ENCODE peak calls at places on chromosome 17, in ten cellular contexts. One of them, this sample, is unnamed.

GRCh38 chr17:43549496-43549895 is 3.4 kb upstream of the ETV4 start:
- DNase-seq in NCI-H460: no peak
- DNase-seq in head of caudate nucleus: no peak
- DNase-seq in tibial nerve: no peak
- DNase-seq in cardiac muscle cell: no peak
- DNase-seq in EL: no peak
- DNase-seq in GM19239: no peak
- DNase-seq in activated T-cell treated with anti-CD3 and anti-CD28 coated beads for 1 hour: no peak
- DNase-seq in NCI-H345: no peak
- DNase-seq in heart right ventricle: no peak
- DNase-seq in this sample: no peak

GRCh38 chr17:77875051-77875780 is 83.3 kb upstream of the TNRC6C start:
- DNase-seq in tibial nerve: no peak
- DNase-seq in NCI-H345: no peak
- DNase-seq in cardiac muscle cell: no peak
- DNase-seq in head of caudate nucleus: no peak
- DNase-seq in NCI-H460: no peak
- DNase-seq in EL: peak; percentile 82
- DNase-seq in heart right ventricle: no peak
- DNase-seq in activated T-cell treated with anti-CD3 and anti-CD28 coated beads for 1 hour: no peak
- DNase-seq in GM19239: no peak
- DNase-seq in this sample: no peak

GRCh38 chr17:58436805-58437239 is 19.5 kb upstream of the RNF43 start:
- DNase-seq in EL: no peak
- DNase-seq in NCI-H345: no peak
- DNase-seq in NCI-H460: no peak
- DNase-seq in tibial nerve: no peak
- DNase-seq in GM19239: no peak
- DNase-seq in cardiac muscle cell: no peak
- DNase-seq in head of caudate nucleus: no peak
- DNase-seq in heart right ventricle: no peak
- DNase-seq in activated T-cell treated with anti-CD3 and anti-CD28 coated beads for 1 hour: no peak
- DNase-seq in this sample: no peak

GRCh38 chr17:65158081-65158480 is 20.9 kb downstream of the RGS9 start:
- DNase-seq in EL: no peak
- DNase-seq in NCI-H345: no peak
- DNase-seq in heart right ventricle: no peak
- DNase-seq in GM19239: no peak
- DNase-seq in tibial nerve: no peak
- DNase-seq in NCI-H460: no peak
- DNase-seq in activated T-cell treated with anti-CD3 and anti-CD28 coated beads for 1 hour: no peak
- DNase-seq in cardiac muscle cell: no peak
- DNase-seq in head of caudate nucleus: no peak
- DNase-seq in this sample: no peak

GRCh38 chr17:75624714-75625345 is 8.4 kb upstream of the SMIM5 start:
- DNase-seq in cardiac muscle cell: no peak
- DNase-seq in activated T-cell treated with anti-CD3 and anti-CD28 coated beads for 1 hour: no peak
- DNase-seq in head of caudate nucleus: no peak
- DNase-seq in GM19239: no peak
- DNase-seq in tibial nerve: no peak
- DNase-seq in NCI-H460: no peak
- DNase-seq in NCI-H345: no peak
- DNase-seq in EL: no peak
- DNase-seq in heart right ventricle: no peak
- DNase-seq in this sample: no peak

GRCh38 chr17:79192503-79193500 is 118.2 kb downstream of the ENGASE start:
- DNase-seq in head of caudate nucleus: no peak
- DNase-seq in GM19239: no peak
- DNase-seq in NCI-H460: peak; percentile 30
- DNase-seq in heart right ventricle: peak; percentile 26
- DNase-seq in tibial nerve: no peak
- DNase-seq in activated T-cell treated with anti-CD3 and anti-CD28 coated beads for 1 hour: no peak
- DNase-seq in NCI-H345: no peak
- DNase-seq in cardiac muscle cell: peak; percentile 90
- DNase-seq in EL: peak; percentile 25
- DNase-seq in this sample: no peak

GRCh38 chr17:17109896-17110295 is 67.6 kb downstream of the MPRIP start:
- DNase-seq in tibial nerve: peak; percentile 39
- DNase-seq in NCI-H345: no peak
- DNase-seq in NCI-H460: no peak
- DNase-seq in EL: no peak
- DNase-seq in activated T-cell treated with anti-CD3 and anti-CD28 coated beads for 1 hour: peak; percentile 6
- DNase-seq in GM19239: no peak
- DNase-seq in head of caudate nucleus: no peak
- DNase-seq in heart right ventricle: no peak
- DNase-seq in cardiac muscle cell: no peak
- DNase-seq in this sample: no peak

GRCh38 chr17:76370261-76370993 is 14.0 kb upstream of the SPHK1 start:
- DNase-seq in NCI-H345: no peak
- DNase-seq in NCI-H460: peak; percentile 34
- DNase-seq in heart right ventricle: peak; percentile 87
- DNase-seq in cardiac muscle cell: no peak
- DNase-seq in head of caudate nucleus: peak; percentile 83
- DNase-seq in GM19239: no peak
- DNase-seq in tibial nerve: no peak
- DNase-seq in EL: peak; percentile 98
- DNase-seq in activated T-cell treated with anti-CD3 and anti-CD28 coated beads for 1 hour: no peak
- DNase-seq in this sample: no peak

GRCh38 chr17:17494499-17495447 is 1.4 kb downstream of the RASD1 start:
- DNase-seq in tibial nerve: no peak
- DNase-seq in NCI-H345: no peak
- DNase-seq in NCI-H460: no peak
- DNase-seq in activated T-cell treated with anti-CD3 and anti-CD28 coated beads for 1 hour: no peak
- DNase-seq in head of caudate nucleus: peak; percentile 49
- DNase-seq in GM19239: no peak
- DNase-seq in heart right ventricle: peak; percentile 45
- DNase-seq in EL: peak; percentile 59
- DNase-seq in cardiac muscle cell: peak; percentile 66
- DNase-seq in this sample: no peak

GRCh38 chr17:13256545-13256944 is 238.7 kb upstream of the ELAC2 start:
- DNase-seq in NCI-H345: no peak
- DNase-seq in activated T-cell treated with anti-CD3 and anti-CD28 coated beads for 1 hour: no peak
- DNase-seq in head of caudate nucleus: no peak
- DNase-seq in NCI-H460: no peak
- DNase-seq in heart right ventricle: no peak
- DNase-seq in cardiac muscle cell: no peak
- DNase-seq in GM19239: no peak
- DNase-seq in EL: no peak
- DNase-seq in tibial nerve: no peak
- DNase-seq in this sample: no peak

GRCh38 chr17:77728022-77728671 is 230.4 kb upstream of the TNRC6C start:
- DNase-seq in cardiac muscle cell: no peak
- DNase-seq in heart right ventricle: peak; percentile 73
- DNase-seq in activated T-cell treated with anti-CD3 and anti-CD28 coated beads for 1 hour: no peak
- DNase-seq in NCI-H345: peak; percentile 61
- DNase-seq in tibial nerve: peak; percentile 63
- DNase-seq in EL: peak; percentile 13
- DNase-seq in NCI-H460: no peak
- DNase-seq in GM19239: no peak
- DNase-seq in head of caudate nucleus: no peak
- DNase-seq in this sample: no peak

GRCh38 chr17:332558-333322 is 19.9 kb downstream of the RPH3AL start:
- DNase-seq in EL: no peak
- DNase-seq in NCI-H345: no peak
- DNase-seq in NCI-H460: no peak
- DNase-seq in GM19239: no peak
- DNase-seq in heart right ventricle: no peak
- DNase-seq in cardiac muscle cell: no peak
- DNase-seq in head of caudate nucleus: no peak
- DNase-seq in activated T-cell treated with anti-CD3 and anti-CD28 coated beads for 1 hour: no peak
- DNase-seq in tibial nerve: no peak
- DNase-seq in this sample: no peak

GRCh38 chr17:4498461-4499397 is at the start of gene SPNS2:
- DNase-seq in NCI-H345: peak; percentile 16
- DNase-seq in NCI-H460: peak; percentile 45
- DNase-seq in EL: peak; percentile 44
- DNase-seq in heart right ventricle: peak; percentile 62
- DNase-seq in activated T-cell treated with anti-CD3 and anti-CD28 coated beads for 1 hour: peak; percentile 47
- DNase-seq in GM19239: peak; percentile 96
- DNase-seq in cardiac muscle cell: peak; percentile 84
- DNase-seq in head of caudate nucleus: peak; percentile 77
- DNase-seq in tibial nerve: no peak
- DNase-seq in this sample: peak; percentile 69

GRCh38 chr17:50443492-50444051 is 17.6 kb downstream of the ACSF2 start:
- DNase-seq in EL: no peak
- DNase-seq in head of caudate nucleus: peak; percentile 64
- DNase-seq in activated T-cell treated with anti-CD3 and anti-CD28 coated beads for 1 hour: no peak
- DNase-seq in NCI-H345: no peak
- DNase-seq in GM19239: no peak
- DNase-seq in NCI-H460: no peak
- DNase-seq in heart right ventricle: no peak
- DNase-seq in tibial nerve: no peak
- DNase-seq in cardiac muscle cell: peak; percentile 63
- DNase-seq in this sample: no peak

GRCh38 chr17:59859444-59860025 is 33.2 kb downstream of the TUBD1 start:
- DNase-seq in NCI-H460: no peak
- DNase-seq in cardiac muscle cell: no peak
- DNase-seq in tibial nerve: no peak
- DNase-seq in head of caudate nucleus: no peak
- DNase-seq in activated T-cell treated with anti-CD3 and anti-CD28 coated beads for 1 hour: no peak
- DNase-seq in heart right ventricle: no peak
- DNase-seq in EL: peak; percentile 57
- DNase-seq in NCI-H345: no peak
- DNase-seq in GM19239: no peak
- DNase-seq in this sample: no peak

GRCh38 chr17:57874434-57875108 is 24.7 kb upstream of the MRPS23 start:
- DNase-seq in GM19239: no peak
- DNase-seq in tibial nerve: peak; percentile 41
- DNase-seq in head of caudate nucleus: peak; percentile 86
- DNase-seq in NCI-H460: no peak
- DNase-seq in activated T-cell treated with anti-CD3 and anti-CD28 coated beads for 1 hour: no peak
- DNase-seq in cardiac muscle cell: peak; percentile 94
- DNase-seq in EL: peak; percentile 97
- DNase-seq in heart right ventricle: peak; percentile 90
- DNase-seq in NCI-H345: no peak
- DNase-seq in this sample: no peak

GRCh38 chr17:38600906-38601305 is 4.8 kb downstream of the SRCIN1 start:
- DNase-seq in NCI-H345: no peak
- DNase-seq in heart right ventricle: no peak
- DNase-seq in GM19239: no peak
- DNase-seq in cardiac muscle cell: no peak
- DNase-seq in activated T-cell treated with anti-CD3 and anti-CD28 coated beads for 1 hour: no peak
- DNase-seq in head of caudate nucleus: peak; percentile 63
- DNase-seq in EL: no peak
- DNase-seq in NCI-H460: no peak
- DNase-seq in tibial nerve: no peak
- DNase-seq in this sample: no peak

GRCh38 chr17:61149862-61150362 is 249.7 kb upstream of the TBX2 start:
- DNase-seq in head of caudate nucleus: no peak
- DNase-seq in cardiac muscle cell: no peak
- DNase-seq in tibial nerve: no peak
- DNase-seq in EL: no peak
- DNase-seq in activated T-cell treated with anti-CD3 and anti-CD28 coated beads for 1 hour: no peak
- DNase-seq in heart right ventricle: no peak
- DNase-seq in NCI-H345: no peak
- DNase-seq in GM19239: no peak
- DNase-seq in NCI-H460: no peak
- DNase-seq in this sample: no peak

GRCh38 chr17:10646393-10646990 is 10.6 kb downstream of the MYH3 start:
- DNase-seq in NCI-H460: peak; percentile 70
- DNase-seq in heart right ventricle: peak; percentile 69
- DNase-seq in head of caudate nucleus: peak; percentile 67
- DNase-seq in activated T-cell treated with anti-CD3 and anti-CD28 coated beads for 1 hour: peak; percentile 81
- DNase-seq in cardiac muscle cell: peak; percentile 83
- DNase-seq in tibial nerve: peak; percentile 55
- DNase-seq in NCI-H345: peak; percentile 19
- DNase-seq in GM19239: peak; percentile 45
- DNase-seq in EL: peak; percentile 70
- DNase-seq in this sample: peak; percentile 74

GRCh38 chr17:77772899-77773358 is 185.6 kb upstream of the TNRC6C start:
- DNase-seq in activated T-cell treated with anti-CD3 and anti-CD28 coated beads for 1 hour: no peak
- DNase-seq in NCI-H345: no peak
- DNase-seq in tibial nerve: no peak
- DNase-seq in EL: no peak
- DNase-seq in cardiac muscle cell: no peak
- DNase-seq in GM19239: no peak
- DNase-seq in heart right ventricle: no peak
- DNase-seq in NCI-H460: no peak
- DNase-seq in head of caudate nucleus: no peak
- DNase-seq in this sample: no peak

GRCh38 chr17:51848451-51848850 is 310.1 kb downstream of the CA10 start:
- DNase-seq in head of caudate nucleus: no peak
- DNase-seq in tibial nerve: no peak
- DNase-seq in NCI-H460: no peak
- DNase-seq in EL: peak; percentile 11
- DNase-seq in cardiac muscle cell: no peak
- DNase-seq in heart right ventricle: no peak
- DNase-seq in activated T-cell treated with anti-CD3 and anti-CD28 coated beads for 1 hour: no peak
- DNase-seq in NCI-H345: no peak
- DNase-seq in GM19239: no peak
- DNase-seq in this sample: no peak

GRCh38 chr17:82235056-82235774 is 6.4 kb downstream of the SLC16A3 start:
- DNase-seq in NCI-H345: no peak
- DNase-seq in cardiac muscle cell: no peak
- DNase-seq in NCI-H460: no peak
- DNase-seq in GM19239: no peak
- DNase-seq in activated T-cell treated with anti-CD3 and anti-CD28 coated beads for 1 hour: no peak
- DNase-seq in EL: no peak
- DNase-seq in tibial nerve: no peak
- DNase-seq in heart right ventricle: no peak
- DNase-seq in head of caudate nucleus: no peak
- DNase-seq in this sample: no peak

GRCh38 chr17:69916761-69917160 is 158.3 kb upstream of the KCNJ16 start:
- DNase-seq in head of caudate nucleus: no peak
- DNase-seq in cardiac muscle cell: no peak
- DNase-seq in tibial nerve: no peak
- DNase-seq in NCI-H460: no peak
- DNase-seq in GM19239: no peak
- DNase-seq in NCI-H345: no peak
- DNase-seq in heart right ventricle: no peak
- DNase-seq in EL: no peak
- DNase-seq in activated T-cell treated with anti-CD3 and anti-CD28 coated beads for 1 hour: no peak
- DNase-seq in this sample: no peak

GRCh38 chr17:5526821-5527598 is 40.6 kb downstream of the MIS12 start:
- DNase-seq in tibial nerve: no peak
- DNase-seq in activated T-cell treated with anti-CD3 and anti-CD28 coated beads for 1 hour: no peak
- DNase-seq in NCI-H460: no peak
- DNase-seq in NCI-H345: peak; percentile 36
- DNase-seq in GM19239: peak; percentile 14
- DNase-seq in head of caudate nucleus: peak; percentile 74
- DNase-seq in cardiac muscle cell: peak; percentile 79
- DNase-seq in EL: peak; percentile 99
- DNase-seq in heart right ventricle: peak; percentile 79
- DNase-seq in this sample: no peak

GRCh38 chr17:19904412-19904811 is 36.7 kb upstream of the ULK2 start:
- DNase-seq in NCI-H345: no peak
- DNase-seq in NCI-H460: no peak
- DNase-seq in activated T-cell treated with anti-CD3 and anti-CD28 coated beads for 1 hour: no peak
- DNase-seq in head of caudate nucleus: no peak
- DNase-seq in heart right ventricle: no peak
- DNase-seq in cardiac muscle cell: no peak
- DNase-seq in GM19239: no peak
- DNase-seq in tibial nerve: no peak
- DNase-seq in EL: peak; percentile 21
- DNase-seq in this sample: no peak

GRCh38 chr17:76442341-76443338 is 10.3 kb downstream of the UBE2O start:
- DNase-seq in heart right ventricle: no peak
- DNase-seq in activated T-cell treated with anti-CD3 and anti-CD28 coated beads for 1 hour: no peak
- DNase-seq in NCI-H460: no peak
- DNase-seq in GM19239: no peak
- DNase-seq in tibial nerve: no peak
- DNase-seq in cardiac muscle cell: no peak
- DNase-seq in head of caudate nucleus: no peak
- DNase-seq in NCI-H345: no peak
- DNase-seq in EL: peak; percentile 34
- DNase-seq in this sample: no peak

GRCh38 chr17:39604911-39605491 is 2.7 kb downstream of the NEUROD2 start:
- DNase-seq in tibial nerve: no peak
- DNase-seq in head of caudate nucleus: no peak
- DNase-seq in activated T-cell treated with anti-CD3 and anti-CD28 coated beads for 1 hour: no peak
- DNase-seq in heart right ventricle: no peak
- DNase-seq in GM19239: no peak
- DNase-seq in cardiac muscle cell: no peak
- DNase-seq in NCI-H345: no peak
- DNase-seq in EL: no peak
- DNase-seq in NCI-H460: no peak
- DNase-seq in this sample: no peak

GRCh38 chr17:65027305-65027704 is 29.2 kb downstream of the GNA13 start:
- DNase-seq in NCI-H460: peak; percentile 26
- DNase-seq in GM19239: no peak
- DNase-seq in activated T-cell treated with anti-CD3 and anti-CD28 coated beads for 1 hour: peak; percentile 17
- DNase-seq in NCI-H345: no peak
- DNase-seq in EL: peak; percentile 79
- DNase-seq in tibial nerve: no peak
- DNase-seq in cardiac muscle cell: no peak
- DNase-seq in heart right ventricle: no peak
- DNase-seq in head of caudate nucleus: no peak
- DNase-seq in this sample: peak; percentile 23

This sample was measured in naive thymus-derived CD8-positive, alpha-beta T cell.